ENCODE peak calls at places on chromosome 21, in seven cellular contexts. C is Panc1; R is endodermal cell; P is fibroblast of lung; D is psoas muscle; V is CD8-positive, alpha-beta T cell; A is suprapubic skin. J is an unnamed sample. For H3K36me3, the result is how much of the 10 kb centered on the place peaks cover.

GRCh38 chr21:37210799-37211198 is 56.3 kb downstream of the VPS26C start:
- DNase-seq in V (no peak), C (no peak), D (no peak), P (no peak), A (no peak), R (no peak), J (no peak)

GRCh38 chr21:45554477-45555175 is 12.4 kb upstream of the SLC19A1 start:
- DNase-seq in R (peak), C (peak), A (peak), V (peak), D (peak), P (peak), J (no peak)

GRCh38 chr21:14403681-14404318 is 20.9 kb upstream of the HSPA13 start:
- DNase-seq in D (no peak), A (no peak), C (no peak), V (no peak), R (no peak), P (peak), J (no peak)

GRCh38 chr21:44535963-44536362 is 4.0 kb downstream of the KRTAP10-1 start:
- DNase-seq in D (no peak), C (no peak), R (peak), A (peak), P (no peak), V (no peak), J (no peak)

GRCh38 chr21:31395268-31395667 is 51.2 kb upstream of the TIAM1 start:
- DNase-seq in D (no peak), P (no peak), C (no peak), V (no peak), R (no peak), A (peak), J (no peak)

GRCh38 chr21:43797415-43797814 is 8.0 kb downstream of the RRP1 start:
- DNase-seq in C (no peak), P (no peak), R (no peak), D (no peak), V (no peak), A (no peak), J (no peak)

GRCh38 chr21:14645702-14646101 is 99.6 kb upstream of the SAMSN1 start:
- DNase-seq in P (no peak), A (no peak), V (no peak), D (no peak), R (no peak), C (no peak), J (no peak)

GRCh38 chr21:41418956-41419680 is 6.9 kb upstream of the MX1 start:
- DNase-seq in D (no peak), P (no peak), C (no peak), A (peak), V (no peak), R (peak), J (no peak)

GRCh38 chr21:46057111-46057709 is 40.7 kb upstream of the COL6A2 start:
- DNase-seq in P (no peak), D (no peak), C (no peak), V (no peak), R (peak), A (no peak), J (no peak)

GRCh38 chr21:22352088-22352487 is 1353.9 kb downstream of the NCAM2 start:
- DNase-seq in V (no peak), R (no peak), P (no peak), A (no peak), D (no peak), C (no peak), J (no peak)

GRCh38 chr21:36835383-36835795 is 131.1 kb downstream of the HLCS start:
- DNase-seq in A (no peak), R (peak), P (no peak), V (no peak), C (no peak), D (peak), J (no peak)

GRCh38 chr21:44820851-44821250 is 3.0 kb upstream of the SUMO3 start:
- DNase-seq in R (no peak), A (no peak), V (no peak), C (no peak), P (peak), D (no peak), J (no peak)

GRCh38 chr21:25573409-25574206 is 33.7 kb downstream of the MRPL39 start:
- DNase-seq in D (no peak), A (no peak), V (no peak), R (no peak), C (peak), P (peak), J (peak)

GRCh38 chr21:41216486-41216885 is 48.5 kb downstream of the BACE2 start:
- DNase-seq in A (no peak), R (no peak), V (no peak), P (no peak), C (no peak), D (no peak), J (no peak)

GRCh38 chr21:36544545-36544944 is 64.6 kb upstream of the CLDN14 start:
- DNase-seq in R (no peak), C (no peak), A (no peak), V (no peak), P (no peak), D (no peak), J (no peak)

GRCh38 chr21:25421327-25422028 is 185.8 kb downstream of the MRPL39 start:
- DNase-seq in A (no peak), D (no peak), P (peak), R (peak), V (peak), C (peak), J (peak)

GRCh38 chr21:31732538-31732864 is 583 bp upstream of the SCAF4 start:
- DNase-seq in V (no peak), D (no peak), C (no peak), R (no peak), A (no peak), P (no peak), J (peak)

GRCh38 chr21:44996501-44996921 is 56.7 kb downstream of the SLX9 start:
- DNase-seq in A (no peak), P (no peak), V (no peak), R (no peak), D (peak), C (no peak), J (no peak)

GRCh38 chr21:30104246-30104645 is 62.4 kb downstream of the CLDN17 start:
- DNase-seq in C (no peak), P (no peak), V (no peak), R (no peak), D (no peak), A (no peak), J (peak)

GRCh38 chr21:20875741-20876140 is 122.5 kb upstream of the NCAM2 start:
- DNase-seq in D (no peak), R (no peak), C (no peak), P (no peak), A (no peak), V (no peak), J (no peak)

GRCh38 chr21:38170705-38171682 is 85.8 kb upstream of the KCNJ15 start:
- DNase-seq in A (no peak), V (no peak), D (no peak), C (no peak), R (no peak), P (peak), J (no peak)

GRCh38 chr21:37028579-37028978 is 22.1 kb downstream of the RIPPLY3 start:
- DNase-seq in P (no peak), C (no peak), V (no peak), R (no peak), D (no peak), A (no peak), J (no peak)

GRCh38 chr21:30083120-30083945 is 83.3 kb downstream of the CLDN17 start:
- DNase-seq in P (no peak), R (peak), A (no peak), V (no peak), C (no peak), D (no peak), J (no peak)

GRCh38 chr21:46600978-46601377 is 3.9 kb downstream of the S100B start:
- DNase-seq in P (no peak), R (peak), D (no peak), A (no peak), C (no peak), V (no peak), J (no peak)

GRCh38 chr21:45570826-45571601 is 28.8 kb upstream of the SLC19A1 start:
- DNase-seq in A (peak), C (no peak), D (no peak), V (no peak), P (peak), R (no peak), J (no peak)

GRCh38 chr21:46599251-46599572 is 5.7 kb downstream of the S100B start:
- DNase-seq in P (peak), D (no peak), C (no peak), A (no peak), V (no peak), R (no peak), J (peak)

GRCh38 chr21:44858291-44858690 is 15.2 kb downstream of the PTTG1IP start:
- DNase-seq in R (no peak), V (no peak), A (no peak), D (no peak), C (no peak), P (no peak), J (no peak)

GRCh38 chr21:28513450-28513849 is 479.2 kb downstream of the LTN1 start:
- DNase-seq in A (no peak), P (peak), V (no peak), C (no peak), R (no peak), D (no peak), J (no peak)

GRCh38 chr21:28516011-28516410 is 476.7 kb downstream of the LTN1 start:
- DNase-seq in C (no peak), A (no peak), V (no peak), P (no peak), R (no peak), D (no peak), J (no peak)

GRCh38 chr21:28521932-28522826 is 470.5 kb downstream of the LTN1 start:
- DNase-seq in V (no peak), D (no peak), P (peak), R (peak), A (no peak), C (no peak), J (no peak)

GRCh38 chr21:28518620-28519019 is 474.1 kb downstream of the LTN1 start:
- DNase-seq in A (no peak), V (no peak), R (no peak), C (no peak), D (no peak), P (no peak), J (no peak)

GRCh38 chr21:28516996-28517592 is 475.6 kb downstream of the LTN1 start:
- DNase-seq in P (peak), V (peak), R (peak), A (no peak), C (peak), D (peak), J (no peak)
- TF ChIP-seq CTCF in P (peak), V (peak), R (peak), A (peak), C (peak), D (peak), J (peak)

GRCh38 chr21:26833460-26833939 is 11.7 kb downstream of the ADAMTS1 start:
- DNase-seq in C (no peak), V (no peak), D (no peak), A (no peak), R (no peak), P (no peak), J (no peak)
- H3K4me3 ChIP-seq in C (no peak), V (no peak), D (no peak), A (no peak), R (no peak), P (no peak), J (no peak)

GRCh38 chr21:39209334-39209688 is 26.1 kb upstream of the PSMG1 start:
- DNase-seq in A (no peak), P (no peak), C (no peak), R (no peak), V (no peak), D (no peak), J (no peak)
- H3K36me3 ChIP-seq in A (half or more), P (under half), C (under half), R (half or more), V (under half), D (half or more), J (under half)

GRCh38 chr21:18716578-18717138 is 313.1 kb upstream of the TMPRSS15 start:
- DNase-seq in C (no peak), P (no peak), D (no peak), A (no peak), V (no peak), R (no peak), J (no peak)

GRCh38 chr21:18725653-18726052 is 322.1 kb upstream of the TMPRSS15 start:
- DNase-seq in P (no peak), V (no peak), A (no peak), C (no peak), R (peak), D (no peak), J (no peak)

DNA sequence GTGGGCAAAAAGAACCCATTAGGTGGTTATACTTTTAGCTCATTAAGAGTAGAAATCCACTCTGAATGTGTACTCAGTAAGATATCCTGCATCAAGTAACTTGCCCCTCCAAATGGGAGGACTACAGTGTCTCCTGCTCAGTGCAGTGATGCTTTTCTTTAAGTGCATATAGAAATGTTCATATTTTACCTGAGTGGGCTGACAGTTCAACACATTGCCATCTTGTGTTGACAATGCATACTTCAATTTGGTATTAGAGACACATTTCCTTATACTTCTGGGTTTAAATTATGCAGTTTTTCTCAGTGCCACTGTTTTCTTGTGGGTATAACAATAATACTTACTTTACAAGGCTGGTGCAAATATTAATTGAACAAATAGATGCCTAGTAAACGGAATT is 318.6 kb upstream of the TMPRSS15 start:
- DNase-seq in V (no peak), A (no peak), D (no peak), C (no peak), P (no peak), R (no peak), J (no peak)
- TF ChIP-seq CTCF in V (no peak), A (no peak), D (no peak), C (no peak), P (no peak), R (no peak), J (no peak)

DNA sequence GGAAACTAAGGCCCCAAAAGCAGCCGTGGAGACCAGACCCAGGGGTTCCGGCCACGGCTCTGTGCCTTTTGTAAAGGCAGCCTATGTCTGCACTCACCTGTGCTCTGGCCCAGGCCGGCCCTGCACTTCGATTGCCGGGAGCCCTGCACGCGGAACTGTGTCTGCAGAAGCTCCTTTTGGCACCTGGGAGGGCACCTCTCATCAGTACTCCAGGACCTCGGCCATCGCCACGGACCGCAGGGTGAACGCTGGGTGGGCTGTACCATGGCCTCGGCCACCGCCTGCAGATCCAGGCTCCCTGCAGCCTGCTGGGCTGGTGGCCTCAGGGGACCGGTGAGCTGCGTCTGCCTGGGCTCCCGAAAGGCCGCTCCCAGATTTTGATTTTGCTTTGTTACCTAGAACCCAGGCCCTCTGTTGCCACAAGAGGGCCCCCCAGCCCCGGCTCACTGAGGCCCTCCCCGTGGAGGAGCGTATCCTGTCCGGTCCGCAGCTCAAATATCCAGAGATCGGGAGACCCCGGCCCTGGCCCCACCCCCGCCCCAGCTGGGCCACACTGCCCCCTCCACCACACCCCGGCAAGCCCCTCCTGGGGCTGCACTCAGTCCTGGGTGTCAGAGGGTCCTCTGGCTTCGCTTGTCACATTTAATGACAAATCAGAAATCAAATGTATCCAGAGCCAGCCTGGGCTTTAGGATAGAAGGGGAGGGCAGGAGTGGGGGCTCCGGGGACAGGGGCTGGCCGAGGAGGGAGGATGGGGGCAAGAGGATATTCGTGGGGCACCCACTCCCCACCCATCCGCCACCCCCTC is 60.2 kb upstream of the PDE9A start:
- DNase-seq in C (no peak), P (peak), R (peak), A (peak), V (peak), D (peak), J (no peak)
- H3K4me3 ChIP-seq in C (no peak), P (no peak), R (no peak), A (peak), V (no peak), D (no peak), J (no peak)

GRCh38 chr21:33783173-33783572 is 132.4 kb downstream of the ATP5PO start:
- DNase-seq in C (no peak), V (no peak), A (no peak), D (no peak), P (peak), R (no peak), J (no peak)
- H3K36me3 ChIP-seq in C (under half), V (under half), A (under half), D (under half), P (under half), R (half or more), J (under half)

GRCh38 chr21:18164933-18165332 is 79.7 kb upstream of the CHODL start:
- DNase-seq in A (no peak), R (no peak), D (no peak), C (no peak), P (no peak), V (no peak), J (no peak)
- TF ChIP-seq CTCF in A (no peak), R (peak), D (no peak), C (no peak), P (no peak), V (no peak), J (no peak)

GRCh38 chr21:35548904-35549615 is 500.0 kb upstream of the RUNX1 start:
- DNase-seq in P (peak), D (no peak), V (no peak), R (no peak), C (no peak), A (no peak), J (no peak)

GRCh38 chr21:35540950-35541632 is 492.0 kb upstream of the RUNX1 start:
- DNase-seq in P (peak), V (no peak), C (no peak), A (no peak), R (no peak), D (no peak), J (no peak)

GRCh38 chr21:35547946-35548774 is 499.1 kb upstream of the RUNX1 start:
- DNase-seq in V (no peak), C (no peak), D (no peak), P (no peak), R (no peak), A (no peak), J (no peak)

GRCh38 chr21:35543746-35544145 is 494.6 kb upstream of the RUNX1 start:
- DNase-seq in C (no peak), A (no peak), D (no peak), V (no peak), P (no peak), R (no peak), J (no peak)
- H3K4me3 ChIP-seq in C (no peak), A (no peak), D (no peak), V (no peak), P (no peak), R (no peak), J (no peak)

DNA sequence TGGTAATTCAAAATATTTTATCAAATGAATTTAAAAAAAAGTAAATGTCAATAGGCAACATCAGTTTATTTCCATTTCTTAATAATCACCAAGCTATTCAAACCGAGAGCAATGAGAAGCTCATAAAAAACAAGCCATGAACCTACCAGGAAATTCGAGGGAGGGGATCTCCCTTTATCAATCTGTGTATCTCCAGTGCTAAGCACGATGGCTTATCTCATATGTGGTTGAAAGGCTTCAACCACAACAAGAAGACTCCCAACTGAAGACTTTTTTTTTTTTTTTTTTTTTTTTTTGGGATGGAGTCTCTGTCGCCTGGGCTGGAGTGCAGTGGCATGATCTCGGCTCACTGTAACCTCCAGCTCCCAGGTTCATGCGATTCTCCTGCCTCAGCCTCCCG is 833.3 kb downstream of the USP25 start:
- DNase-seq in D (no peak), A (no peak), P (peak), V (no peak), R (no peak), C (no peak), J (no peak)
- H3K36me3 ChIP-seq in D (under half), A (under half), P (under half), V (under half), R (under half), C (under half), J (under half)